ENCODE peak calls at places on chromosomes 4 and X, in nine cellular contexts. One of them, this sample, is unnamed. For H3K4me1, the result is how much of the 10 kb centered on the place peaks cover.

GRCh38 chr4:105586638-105587328 is 34.4 kb downstream of the ARHGEF38 start:
- DNase-seq in aorta: no peak
- DNase-seq in mesenchymal stem cell: no peak
- DNase-seq in fibroblast of lung: no peak
- DNase-seq in lower lobe of right lung: no peak
- DNase-seq in effector memory CD4-positive, alpha-beta T cell: no peak
- DNase-seq in IMR-90: no peak
- DNase-seq in adrenal gland: no peak
- DNase-seq in CD4-positive, CD25-positive, alpha-beta regulatory T cell: no peak
- DNase-seq in this sample: no peak

GRCh38 chr4:26574563-26574962 is 9.3 kb upstream of the TBC1D19 start:
- DNase-seq in IMR-90: no peak
- DNase-seq in fibroblast of lung: no peak
- DNase-seq in mesenchymal stem cell: no peak
- DNase-seq in CD4-positive, CD25-positive, alpha-beta regulatory T cell: no peak
- DNase-seq in adrenal gland: no peak
- DNase-seq in effector memory CD4-positive, alpha-beta T cell: no peak
- DNase-seq in aorta: no peak
- DNase-seq in lower lobe of right lung: no peak
- DNase-seq in this sample: no peak

GRCh38 chr4:54484361-54484760 is 173.4 kb upstream of the KIT start:
- DNase-seq in mesenchymal stem cell: no peak
- DNase-seq in fibroblast of lung: no peak
- DNase-seq in aorta: no peak
- DNase-seq in effector memory CD4-positive, alpha-beta T cell: no peak
- DNase-seq in CD4-positive, CD25-positive, alpha-beta regulatory T cell: no peak
- DNase-seq in IMR-90: no peak
- DNase-seq in adrenal gland: no peak
- DNase-seq in lower lobe of right lung: no peak
- DNase-seq in this sample: no peak

GRCh38 chr4:23084559-23085248 is 392.0 kb downstream of the GBA3 start:
- DNase-seq in adrenal gland: no peak
- DNase-seq in CD4-positive, CD25-positive, alpha-beta regulatory T cell: no peak
- DNase-seq in aorta: no peak
- DNase-seq in fibroblast of lung: peak
- DNase-seq in IMR-90: no peak
- DNase-seq in mesenchymal stem cell: no peak
- DNase-seq in lower lobe of right lung: no peak
- DNase-seq in effector memory CD4-positive, alpha-beta T cell: no peak
- DNase-seq in this sample: no peak

GRCh38 chr4:13367244-13367643 is 116.9 kb downstream of the RAB28 start:
- DNase-seq in IMR-90: no peak
- DNase-seq in CD4-positive, CD25-positive, alpha-beta regulatory T cell: no peak
- DNase-seq in fibroblast of lung: no peak
- DNase-seq in lower lobe of right lung: no peak
- DNase-seq in mesenchymal stem cell: no peak
- DNase-seq in adrenal gland: no peak
- DNase-seq in effector memory CD4-positive, alpha-beta T cell: no peak
- DNase-seq in aorta: no peak
- DNase-seq in this sample: no peak

GRCh38 chrX:42846741-42847140 is 68.8 kb upstream of the PPP1R2C start:
- DNase-seq in aorta: no peak
- DNase-seq in lower lobe of right lung: no peak
- DNase-seq in fibroblast of lung: peak
- DNase-seq in effector memory CD4-positive, alpha-beta T cell: no peak
- DNase-seq in IMR-90: no peak
- DNase-seq in mesenchymal stem cell: no peak
- DNase-seq in adrenal gland: no peak
- DNase-seq in CD4-positive, CD25-positive, alpha-beta regulatory T cell: no peak
- DNase-seq in this sample: no peak

GRCh38 chrX:49003696-49004095 is 1.6 kb upstream of the GRIPAP1 start:
- DNase-seq in CD4-positive, CD25-positive, alpha-beta regulatory T cell: no peak
- DNase-seq in effector memory CD4-positive, alpha-beta T cell: no peak
- DNase-seq in adrenal gland: no peak
- DNase-seq in aorta: no peak
- DNase-seq in lower lobe of right lung: no peak
- DNase-seq in IMR-90: no peak
- DNase-seq in mesenchymal stem cell: no peak
- DNase-seq in fibroblast of lung: no peak
- DNase-seq in this sample: no peak

GRCh38 chrX:95754411-95754810 is 930.2 kb upstream of the DIAPH2 start:
- DNase-seq in effector memory CD4-positive, alpha-beta T cell: no peak
- DNase-seq in aorta: no peak
- DNase-seq in IMR-90: no peak
- DNase-seq in CD4-positive, CD25-positive, alpha-beta regulatory T cell: no peak
- DNase-seq in fibroblast of lung: no peak
- DNase-seq in lower lobe of right lung: no peak
- DNase-seq in mesenchymal stem cell: no peak
- DNase-seq in adrenal gland: no peak
- DNase-seq in this sample: no peak

GRCh38 chr4:88623097-88623496 is 30.8 kb downstream of the HERC3 start:
- DNase-seq in lower lobe of right lung: no peak
- DNase-seq in adrenal gland: peak
- DNase-seq in mesenchymal stem cell: peak
- DNase-seq in CD4-positive, CD25-positive, alpha-beta regulatory T cell: no peak
- DNase-seq in effector memory CD4-positive, alpha-beta T cell: no peak
- DNase-seq in IMR-90: peak
- DNase-seq in fibroblast of lung: peak
- DNase-seq in aorta: no peak
- DNase-seq in this sample: no peak

DNA sequence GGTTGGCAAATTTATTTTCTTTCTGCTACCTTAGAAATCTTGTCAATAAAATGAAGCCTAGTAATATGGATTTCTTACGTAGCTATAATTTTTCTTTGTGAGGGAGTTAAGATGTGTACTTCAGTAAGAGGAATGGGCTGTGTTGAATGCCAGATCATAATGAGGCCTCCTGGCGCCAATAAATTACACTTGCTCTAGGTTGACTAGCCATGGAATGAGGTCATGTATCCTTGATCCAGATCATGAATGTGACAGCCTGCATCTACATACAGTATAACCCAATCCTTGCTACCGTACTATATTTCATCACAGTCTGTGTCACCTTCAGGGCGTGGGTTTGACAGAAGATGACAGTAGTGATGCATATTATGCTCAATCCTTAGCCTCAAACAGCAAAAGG is 36.2 kb downstream of the NHS start:
- DNase-seq in IMR-90: no peak
- DNase-seq in fibroblast of lung: peak
- DNase-seq in CD4-positive, CD25-positive, alpha-beta regulatory T cell: no peak
- DNase-seq in lower lobe of right lung: no peak
- DNase-seq in effector memory CD4-positive, alpha-beta T cell: no peak
- DNase-seq in aorta: no peak
- DNase-seq in adrenal gland: no peak
- DNase-seq in mesenchymal stem cell: no peak
- DNase-seq in this sample: no peak
- H3K4me1 ChIP-seq in IMR-90: under half
- H3K4me1 ChIP-seq in fibroblast of lung: under half
- H3K4me1 ChIP-seq in CD4-positive, CD25-positive, alpha-beta regulatory T cell: under half
- H3K4me1 ChIP-seq in lower lobe of right lung: under half
- H3K4me1 ChIP-seq in effector memory CD4-positive, alpha-beta T cell: under half
- H3K4me1 ChIP-seq in aorta: under half
- H3K4me1 ChIP-seq in adrenal gland: under half
- H3K4me1 ChIP-seq in mesenchymal stem cell: under half
- H3K4me1 ChIP-seq in this sample: under half

GRCh38 chr4:664713-665231 is 9.3 kb downstream of the ATP5ME start:
- DNase-seq in adrenal gland: no peak
- DNase-seq in mesenchymal stem cell: no peak
- DNase-seq in CD4-positive, CD25-positive, alpha-beta regulatory T cell: no peak
- DNase-seq in IMR-90: no peak
- DNase-seq in effector memory CD4-positive, alpha-beta T cell: no peak
- DNase-seq in lower lobe of right lung: peak
- DNase-seq in aorta: peak
- DNase-seq in fibroblast of lung: no peak
- DNase-seq in this sample: peak

GRCh38 chr4:661856-662761 is 12.0 kb downstream of the ATP5ME start:
- DNase-seq in fibroblast of lung: no peak
- DNase-seq in CD4-positive, CD25-positive, alpha-beta regulatory T cell: no peak
- DNase-seq in lower lobe of right lung: peak
- DNase-seq in mesenchymal stem cell: no peak
- DNase-seq in adrenal gland: no peak
- DNase-seq in effector memory CD4-positive, alpha-beta T cell: no peak
- DNase-seq in IMR-90: no peak
- DNase-seq in aorta: peak
- DNase-seq in this sample: no peak

GRCh38 chr4:663438-664428 is 10.3 kb downstream of the ATP5ME start:
- DNase-seq in IMR-90: no peak
- DNase-seq in mesenchymal stem cell: no peak
- DNase-seq in adrenal gland: peak
- DNase-seq in fibroblast of lung: no peak
- DNase-seq in aorta: peak
- DNase-seq in lower lobe of right lung: peak
- DNase-seq in CD4-positive, CD25-positive, alpha-beta regulatory T cell: peak
- DNase-seq in effector memory CD4-positive, alpha-beta T cell: peak
- DNase-seq in this sample: peak

GRCh38 chr4:661231-661630 is 12.8 kb downstream of the ATP5ME start:
- DNase-seq in CD4-positive, CD25-positive, alpha-beta regulatory T cell: no peak
- DNase-seq in aorta: peak
- DNase-seq in effector memory CD4-positive, alpha-beta T cell: no peak
- DNase-seq in lower lobe of right lung: no peak
- DNase-seq in IMR-90: no peak
- DNase-seq in adrenal gland: no peak
- DNase-seq in fibroblast of lung: no peak
- DNase-seq in mesenchymal stem cell: no peak
- DNase-seq in this sample: no peak

DNA sequence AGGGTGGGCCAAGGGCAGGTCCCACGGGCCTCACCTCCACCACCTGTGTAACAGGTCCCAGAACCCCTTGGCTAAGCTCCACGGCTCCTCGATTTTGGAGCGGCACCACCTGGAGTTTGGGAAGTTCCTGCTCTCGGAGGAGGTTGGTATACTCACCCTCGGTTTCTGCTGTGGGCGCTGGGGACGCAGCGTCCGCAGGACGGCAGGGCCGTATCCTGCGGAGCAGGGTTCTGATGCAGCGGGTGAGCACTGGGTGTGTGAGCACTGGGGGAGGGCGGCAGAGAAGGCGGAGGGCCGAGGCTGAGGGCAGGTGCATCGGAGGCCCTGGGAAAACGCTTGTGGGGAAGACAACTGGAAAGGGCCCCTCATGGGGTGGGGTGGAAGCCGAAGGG is 11.0 kb downstream of the ATP5ME start:
- DNase-seq in CD4-positive, CD25-positive, alpha-beta regulatory T cell: no peak
- DNase-seq in lower lobe of right lung: no peak
- DNase-seq in effector memory CD4-positive, alpha-beta T cell: no peak
- DNase-seq in aorta: peak
- DNase-seq in fibroblast of lung: no peak
- DNase-seq in adrenal gland: no peak
- DNase-seq in IMR-90: no peak
- DNase-seq in mesenchymal stem cell: no peak
- DNase-seq in this sample: no peak
- H3K4me3 ChIP-seq in CD4-positive, CD25-positive, alpha-beta regulatory T cell: no peak
- H3K4me3 ChIP-seq in lower lobe of right lung: peak
- H3K4me3 ChIP-seq in effector memory CD4-positive, alpha-beta T cell: peak
- H3K4me3 ChIP-seq in aorta: peak
- H3K4me3 ChIP-seq in fibroblast of lung: no peak
- H3K4me3 ChIP-seq in adrenal gland: peak
- H3K4me3 ChIP-seq in IMR-90: no peak
- H3K4me3 ChIP-seq in mesenchymal stem cell: peak
- H3K4me3 ChIP-seq in this sample: peak

DNA sequence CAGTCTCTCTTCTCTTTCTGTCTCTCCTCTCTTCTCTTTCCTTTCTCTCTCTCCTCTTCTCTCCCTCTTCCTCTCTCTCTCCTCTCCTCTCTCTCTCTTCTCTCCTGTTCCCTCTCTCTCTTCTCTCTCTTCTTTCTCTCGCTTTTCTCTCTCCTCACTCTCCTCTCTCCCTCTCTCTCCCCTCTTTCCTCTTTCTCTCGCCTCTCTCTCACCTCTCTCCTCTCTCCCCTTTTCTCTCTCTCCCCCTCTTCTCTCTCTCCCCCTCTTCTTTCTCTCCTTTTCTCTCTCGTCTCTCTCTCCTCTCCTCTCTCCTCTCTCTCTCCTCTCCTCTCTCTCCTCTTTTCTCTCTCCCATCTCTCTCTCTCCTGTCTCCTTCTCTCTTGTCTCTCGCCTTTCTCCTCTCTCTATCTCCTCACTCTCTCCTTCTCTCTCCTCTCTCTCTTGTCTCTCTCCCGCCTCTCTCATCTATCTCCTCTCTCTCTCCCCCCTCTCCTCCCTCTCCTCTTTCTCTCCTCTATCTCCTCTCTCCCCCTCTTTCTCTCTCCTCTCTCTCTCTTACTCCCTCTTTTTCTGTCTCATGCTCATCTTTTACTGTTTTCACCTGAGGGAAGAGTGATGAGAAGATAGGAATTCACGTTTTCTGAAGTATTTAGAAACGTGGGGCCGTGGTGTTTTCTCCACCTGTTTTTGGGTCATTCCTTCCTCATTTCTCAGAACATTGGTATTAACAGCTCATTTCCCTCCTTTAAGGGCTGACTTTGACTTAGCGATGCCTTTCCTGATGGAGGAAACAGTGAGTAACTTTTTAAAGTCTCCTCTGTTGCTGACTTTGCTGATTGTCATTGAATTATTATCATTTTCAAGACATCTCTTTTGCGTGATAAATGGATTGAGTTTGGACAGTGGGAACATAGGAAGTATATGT is 80.6 kb upstream of the CD99 start:
- DNase-seq in CD4-positive, CD25-positive, alpha-beta regulatory T cell: no peak
- DNase-seq in adrenal gland: no peak
- DNase-seq in mesenchymal stem cell: peak
- DNase-seq in lower lobe of right lung: no peak
- DNase-seq in effector memory CD4-positive, alpha-beta T cell: no peak
- DNase-seq in aorta: no peak
- DNase-seq in IMR-90: peak
- DNase-seq in fibroblast of lung: peak
- DNase-seq in this sample: no peak
- H3K4me1 ChIP-seq in CD4-positive, CD25-positive, alpha-beta regulatory T cell: under half
- H3K4me1 ChIP-seq in adrenal gland: under half
- H3K4me1 ChIP-seq in mesenchymal stem cell: under half
- H3K4me1 ChIP-seq in lower lobe of right lung: under half
- H3K4me1 ChIP-seq in effector memory CD4-positive, alpha-beta T cell: under half
- H3K4me1 ChIP-seq in aorta: under half
- H3K4me1 ChIP-seq in IMR-90: under half
- H3K4me1 ChIP-seq in fibroblast of lung: under half
- H3K4me1 ChIP-seq in this sample: under half

DNA sequence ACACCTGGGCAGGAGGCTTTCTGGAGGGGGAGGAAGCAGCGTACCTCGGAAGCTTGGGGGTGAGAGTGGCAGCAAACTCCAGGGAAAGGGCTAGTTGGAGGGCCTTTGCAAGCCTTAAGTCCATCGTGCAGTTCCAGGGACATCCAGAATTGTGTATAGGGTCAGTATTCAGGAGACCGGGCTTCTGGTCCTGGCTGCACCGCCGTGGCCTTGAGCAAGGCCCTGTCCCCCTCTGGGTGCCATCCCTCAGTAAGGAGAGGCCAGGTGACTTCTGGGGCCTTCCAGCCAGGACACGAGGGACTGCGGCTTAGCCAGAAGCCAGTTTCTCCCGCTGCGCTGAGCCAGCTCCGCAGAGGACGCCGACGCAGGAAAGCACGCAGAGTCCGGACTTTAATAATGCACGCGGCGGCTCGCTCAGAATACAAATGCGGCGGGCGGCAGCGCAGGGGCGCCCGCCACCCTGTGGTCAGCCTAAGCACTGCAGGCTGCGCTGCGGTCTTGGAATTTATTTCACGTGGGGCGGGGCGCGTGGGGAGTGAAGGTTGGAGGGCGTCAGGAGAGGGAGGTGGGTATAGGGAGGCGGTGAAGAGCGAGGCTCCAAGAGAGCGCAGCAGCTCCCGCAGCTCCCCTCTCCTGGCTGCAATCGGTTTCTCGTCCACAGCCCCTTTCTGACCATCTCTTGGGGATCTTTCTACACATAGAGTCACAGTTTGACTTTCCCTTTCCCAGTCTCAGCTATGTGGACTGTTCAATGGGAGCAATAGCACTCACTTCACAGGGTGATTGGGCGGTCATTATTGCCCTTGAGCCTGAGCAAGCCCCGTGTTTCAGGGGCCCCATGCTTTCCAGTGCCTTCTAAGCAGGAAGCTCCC is 94.1 kb upstream of the GPR50 start:
- DNase-seq in adrenal gland: peak
- DNase-seq in lower lobe of right lung: peak
- DNase-seq in effector memory CD4-positive, alpha-beta T cell: peak
- DNase-seq in fibroblast of lung: peak
- DNase-seq in aorta: peak
- DNase-seq in mesenchymal stem cell: peak
- DNase-seq in IMR-90: peak
- DNase-seq in CD4-positive, CD25-positive, alpha-beta regulatory T cell: peak
- DNase-seq in this sample: peak
- H3K4me3 ChIP-seq in adrenal gland: no peak
- H3K4me3 ChIP-seq in lower lobe of right lung: peak
- H3K4me3 ChIP-seq in effector memory CD4-positive, alpha-beta T cell: no peak
- H3K4me3 ChIP-seq in fibroblast of lung: peak
- H3K4me3 ChIP-seq in aorta: no peak
- H3K4me3 ChIP-seq in mesenchymal stem cell: no peak
- H3K4me3 ChIP-seq in IMR-90: no peak
- H3K4me3 ChIP-seq in CD4-positive, CD25-positive, alpha-beta regulatory T cell: no peak
- H3K4me3 ChIP-seq in this sample: no peak